ENCODE peak calls at places on chromosomes 12 and 14, in nine cellular contexts. D, K, M, Y, F, B, T, J and W are unnamed samples.

GRCh38 chr12:6236641-6236940 is 36.4 kb downstream of the CD9 start:
- DNase-seq in T (no peak), J (no peak), K (no peak), B (no peak), F (no peak), D (no peak), Y (no peak), M (no peak), W (no peak)

GRCh38 chr12:120849765-120850164 is 54.4 kb downstream of the SPPL3 start:
- DNase-seq in Y (no peak), J (no peak), K (no peak), T (no peak), D (no peak), B (no peak), M (peak; percentile 92), F (no peak), W (no peak)

GRCh38 chr12:85782711-85783110 is 53.5 kb downstream of the RASSF9 start:
- DNase-seq in T (no peak), D (no peak), F (no peak), J (no peak), K (no peak), Y (no peak), M (peak; percentile 46), B (no peak), W (no peak)

GRCh38 chr14:89902876-89903275 is 51.7 kb downstream of the EFCAB11 start:
- DNase-seq in T (no peak), J (no peak), B (no peak), K (peak; percentile 65), D (peak; percentile 22), F (no peak), M (no peak), Y (no peak), W (no peak)

GRCh38 chr14:63875311-63875710 is 22.5 kb downstream of the SYNE2 start:
- DNase-seq in M (peak; percentile 88), Y (no peak), T (no peak), B (no peak), K (no peak), D (no peak), F (no peak), J (no peak), W (no peak)

GRCh38 chr14:65065719-65066118 is 36.6 kb downstream of the MAX start:
- DNase-seq in K (no peak), T (no peak), D (no peak), B (no peak), J (no peak), F (no peak), Y (no peak), M (peak; percentile 71), W (no peak)

GRCh38 chr14:23402296-23403138 is 5.6 kb downstream of the MYH6 start:
- DNase-seq in D (no peak), K (no peak), T (no peak), M (no peak), F (no peak), B (no peak), J (no peak), Y (no peak), W (no peak)

GRCh38 chr14:105865266-105865903 is 339.0 kb downstream of the TMEM121 start:
- DNase-seq in T (no peak), D (no peak), K (no peak), M (no peak), Y (no peak), J (no peak), B (no peak), F (no peak), W (no peak)

GRCh38 chr12:31584782-31585181 is 6.2 kb downstream of the DENND5B start:
- DNase-seq in Y (no peak), B (no peak), D (no peak), J (no peak), F (no peak), T (no peak), K (no peak), M (no peak), W (no peak)

GRCh38 chr12:12622418-12622817 is 10.7 kb downstream of the CREBL2 start:
- DNase-seq in T (no peak), F (peak; percentile 76), D (no peak), Y (no peak), J (no peak), K (no peak), M (no peak), B (no peak), W (no peak)

GRCh38 chr12:5442251-5443006 is 10.5 kb downstream of the NTF3 start:
- DNase-seq in K (peak; percentile 63), M (peak; percentile 66), J (no peak), B (peak; percentile 20), T (no peak), F (no peak), Y (no peak), D (peak; percentile 23), W (no peak)

GRCh38 chr12:80472912-80473500 is 29.0 kb downstream of the PTPRQ start:
- DNase-seq in J (no peak), M (peak; percentile 71), K (peak; percentile 70), F (no peak), B (no peak), Y (peak; percentile 72), D (peak; percentile 53), T (no peak), W (peak; percentile 29)

GRCh38 chr12:118063567-118064391 is 2.8 kb upstream of the WSB2 start:
- DNase-seq in Y (no peak), J (no peak), K (no peak), M (peak; percentile 21), T (no peak), F (no peak), B (no peak), D (no peak), W (no peak)

GRCh38 chr14:92328664-92329255 is 5.8 kb downstream of the SLC24A4 start:
- DNase-seq in T (no peak), B (no peak), K (no peak), Y (no peak), J (no peak), D (no peak), M (no peak), F (no peak), W (no peak)

GRCh38 chr14:20686386-20687143 is 2.0 kb upstream of the ANG start:
- DNase-seq in K (no peak), J (no peak), D (no peak), B (no peak), F (no peak), T (no peak), Y (no peak), M (no peak), W (no peak)

GRCh38 chr12:2606186-2606910 is 188.4 kb upstream of the FKBP4 start:
- DNase-seq in K (no peak), D (no peak), Y (no peak), M (no peak), F (no peak), T (no peak), B (no peak), J (no peak), W (no peak)

GRCh38 chr14:37678916-37679315 is 83.5 kb downstream of the TTC6 start:
- DNase-seq in K (no peak), F (no peak), M (peak; percentile 35), Y (no peak), T (no peak), B (no peak), J (no peak), D (no peak), W (no peak)

GRCh38 chr12:121439715-121440114 is 39.8 kb downstream of the RNF34 start:
- DNase-seq in D (no peak), J (no peak), T (no peak), M (peak; percentile 25), F (no peak), K (no peak), B (no peak), Y (no peak), W (no peak)